ENCODE peak calls at places on chromosome 21, in six cellular contexts. G is NAMALWA; S is lower leg skin; X is Kasumi-1; K is activated T-helper 1 cell treated with anti-CD3 and anti-CD28 coated beads, Interleukin-12 subunit alpha, Interleukin-12 subunit beta, Interleukin-2, Interleukin-4 antibody, amounts not matched to agents 30 ng/mL and 10 ng/mL and 1 ng/mL, durations not matched to agents 14 hours and 24 hours and 36 hours; B is T-helper 9 cell. Y is an unnamed sample.
A peak's percentile ranks its signal among the peaks of the same experiment; 100 is the strongest.

GRCh38 chr21:25638634-25639166 is 358 bp upstream of the JAM2 start:
- DNase-seq in G (peak; percentile 33), S (no peak), X (no peak), B (no peak), K (no peak), Y (no peak)

GRCh38 chr21:15054089-15054488 is 10.7 kb downstream of the NRIP1 start:
- DNase-seq in B (no peak), G (no peak), S (no peak), K (no peak), X (no peak), Y (no peak)

GRCh38 chr21:8989883-8990325 is 1531.5 kb upstream of the TPTE start:
- DNase-seq in G (peak; percentile 30), B (no peak), S (peak; percentile 83), K (no peak), X (no peak), Y (peak; percentile 65)

GRCh38 chr21:38295997-38296764 is 39.4 kb downstream of the KCNJ15 start:
- DNase-seq in G (no peak), X (peak; percentile 20), K (no peak), S (no peak), B (no peak), Y (no peak)

GRCh38 chr21:25614441-25614840 is 7.2 kb upstream of the MRPL39 start:
- DNase-seq in S (no peak), X (no peak), K (no peak), B (no peak), G (no peak), Y (no peak)

GRCh38 chr21:39644069-39644468 is 31.3 kb downstream of the B3GALT5 start:
- DNase-seq in K (no peak), S (no peak), B (no peak), G (no peak), X (no peak), Y (no peak)

GRCh38 chr21:40563845-40564717 is 282.9 kb downstream of the DSCAM start:
- DNase-seq in X (no peak), S (no peak), B (no peak), K (no peak), G (no peak), Y (no peak)

GRCh38 chr21:43985690-43986251 is 26.3 kb upstream of the TRAPPC10 start:
- DNase-seq in G (no peak), S (no peak), B (no peak), X (no peak), K (no peak), Y (peak; percentile 81)

GRCh38 chr21:46151989-46152938 is 3.1 kb downstream of the FTCD start:
- DNase-seq in K (no peak), B (no peak), S (peak; percentile 78), X (no peak), G (no peak), Y (peak; percentile 48)

GRCh38 chr21:44199448-44199847 is 41.3 kb downstream of the ICOSLG start:
- DNase-seq in G (peak; percentile 38), S (peak; percentile 72), B (no peak), X (no peak), K (no peak), Y (peak; percentile 61)

GRCh38 chr21:37605006-37605405 is 238.4 kb downstream of the DYRK1A start:
- DNase-seq in K (no peak), G (no peak), X (no peak), B (no peak), S (no peak), Y (no peak)

GRCh38 chr21:31088196-31088751 is 50.0 kb upstream of the KRTAP19-8 start:
- DNase-seq in K (no peak), X (no peak), B (no peak), S (no peak), G (no peak), Y (no peak)

GRCh38 chr21:44681861-44682579 is at the start of gene KRTAP12-1:
- DNase-seq in X (no peak), B (no peak), G (no peak), K (no peak), S (peak; percentile 58), Y (no peak)

GRCh38 chr21:26391166-26391565 is 181.9 kb downstream of the CYYR1 start:
- DNase-seq in G (no peak), X (no peak), K (no peak), S (no peak), B (no peak), Y (no peak)

GRCh38 chr21:17738171-17738953 is 80.8 kb downstream of the C21orf91 start:
- DNase-seq in K (no peak), S (no peak), G (no peak), X (no peak), B (no peak), Y (peak; percentile 42)

GRCh38 chr21:15967661-15968060 is 237.9 kb downstream of the USP25 start:
- DNase-seq in X (no peak), G (no peak), K (no peak), B (no peak), S (no peak), Y (no peak)

GRCh38 chr21:27734146-27734545 is 767.3 kb upstream of the ADAMTS5 start:
- DNase-seq in K (no peak), X (no peak), B (no peak), G (no peak), S (no peak), Y (no peak)

GRCh38 chr21:18801468-18801867 is 397.9 kb upstream of the TMPRSS15 start:
- DNase-seq in G (peak; percentile 57), S (no peak), B (no peak), K (no peak), X (peak; percentile 15), Y (no peak)